ENCODE peak calls at places on chromosomes 5 and 9, in four cellular contexts. J is SK-N-SH; O is CD4-positive, CD25-positive, alpha-beta regulatory T cell; Q is right cardiac atrium. T is an unnamed sample.

GRCh38 chr5:53601570-53601969 is 41.1 kb downstream of the NDUFS4 start:
- DNase-seq in J (no peak), O (no peak), Q (no peak), T (no peak)

GRCh38 chr5:66653380-66653779 is 57.2 kb downstream of the MAST4 start:
- DNase-seq in Q (no peak), O (no peak), J (no peak), T (no peak)

GRCh38 chr5:54301852-54302251 is 8.5 kb downstream of the ARL15 start:
- DNase-seq in J (no peak), Q (no peak), O (no peak), T (no peak)

GRCh38 chr5:7391215-7391614 is 4.7 kb upstream of the ADCY2 start:
- DNase-seq in O (no peak), Q (no peak), J (no peak), T (no peak)

GRCh38 chr5:36202521-36202961 is 39.2 kb downstream of the NADK2 start:
- DNase-seq in Q (no peak), J (no peak), O (no peak), T (no peak)

GRCh38 chr5:55154893-55155292 is 5.1 kb upstream of the GPX8 start:
- DNase-seq in J (no peak), O (no peak), Q (no peak), T (no peak)

GRCh38 chr5:139669681-139670368 is 21.7 kb downstream of the CXXC5 start:
- DNase-seq in Q (peak; percentile 82), O (peak; percentile 30), J (peak; percentile 86), T (no peak)

GRCh38 chr5:20678814-20679298 is 690.9 kb upstream of the CDH18 start:
- DNase-seq in Q (peak; percentile 14), J (no peak), O (no peak), T (no peak)

GRCh38 chr9:100167912-100168775 is 69.1 kb downstream of the INVS start:
- DNase-seq in O (no peak), J (no peak), Q (no peak), T (no peak)

GRCh38 chr9:93391898-93392297 is 59.6 kb upstream of the FAM120A start:
- DNase-seq in J (no peak), Q (no peak), O (no peak), T (no peak)

GRCh38 chr9:106758911-106759310 is 104.1 kb upstream of the ZNF462 start:
- DNase-seq in J (no peak), Q (no peak), O (no peak), T (no peak)

GRCh38 chr5:81297531-81297930 is 3.9 kb upstream of the ZCCHC9 start:
- DNase-seq in J (no peak), O (no peak), Q (no peak), T (no peak)

GRCh38 chr5:159094745-159095144 is 5.0 kb downstream of the EBF1 start:
- DNase-seq in J (peak; percentile 57), Q (peak; percentile 91), O (peak; percentile 44), T (no peak)

GRCh38 chr9:138075961-138076649 is 198.5 kb downstream of the CACNA1B start:
- DNase-seq in Q (no peak), J (peak; percentile 6), O (no peak), T (no peak)

GRCh38 chr9:82052081-82052480 is 63.5 kb downstream of the SPATA31D1 start:
- DNase-seq in J (no peak), O (no peak), Q (no peak), T (no peak)

GRCh38 chr5:72451771-72452505 is 55.3 kb downstream of the ZNF366 start:
- DNase-seq in J (peak; percentile 41), Q (peak; percentile 89), O (no peak), T (no peak)

GRCh38 chr9:133787749-133788015 is 49.5 kb upstream of the SARDH start:
- DNase-seq in J (peak; percentile 77), O (no peak), Q (peak; percentile 80), T (no peak)

GRCh38 chr5:69493235-69493925 is 790 bp downstream of the OCLN start:
- DNase-seq in Q (peak; percentile 65), O (no peak), J (peak; percentile 74), T (no peak)

GRCh38 chr5:133449181-133449580 is 163.2 kb downstream of the FSTL4 start:
- DNase-seq in O (no peak), Q (no peak), J (no peak), T (no peak)

GRCh38 chr5:90558344-90559192 is at the start of gene ADGRV1:
- DNase-seq in J (peak; percentile 96), O (no peak), Q (peak; percentile 64), T (no peak)

GRCh38 chr5:179858586-179859427 is at the start of gene MRNIP:
- DNase-seq in Q (peak; percentile 100), O (peak; percentile 85), J (peak; percentile 97), T (peak; percentile 84)

GRCh38 chr5:172920447-172920849 is 38.8 kb upstream of the RPL26L1 start:
- DNase-seq in J (no peak), O (no peak), Q (no peak), T (no peak)

GRCh38 chr9:84807870-84808385 is 138.4 kb downstream of the NTRK2 start:
- DNase-seq in O (no peak), J (no peak), Q (no peak), T (no peak)

GRCh38 chr9:86660146-86660545 is 287.2 kb downstream of the GAS1 start:
- DNase-seq in O (no peak), Q (no peak), J (no peak), T (no peak)

GRCh38 chr5:139416651-139417050 is 12.8 kb upstream of the SPATA24 start:
- DNase-seq in J (no peak), O (no peak), Q (no peak), T (no peak)

GRCh38 chr5:173963867-173964429 is 25.0 kb upstream of the C5orf47 start:
- DNase-seq in Q (no peak), J (peak; percentile 83), O (no peak), T (peak; percentile 45)

GRCh38 chr9:134418986-134419683 is 92.9 kb downstream of the RXRA start:
- DNase-seq in Q (no peak), J (no peak), O (no peak), T (no peak)

GRCh38 chr5:10140195-10140973 is 109.3 kb downstream of the ATPSCKMT start:
- DNase-seq in J (peak; percentile 30), Q (peak; percentile 56), O (no peak), T (no peak)

GRCh38 chr5:139399501-139400121 is 4.3 kb downstream of the SPATA24 start:
- DNase-seq in J (no peak), O (no peak), Q (no peak), T (no peak)

GRCh38 chr5:124921694-124922093 is 175.3 kb upstream of the ZNF608 start:
- DNase-seq in O (no peak), Q (no peak), J (no peak), T (no peak)

GRCh38 chr5:124923131-124923530 is 176.7 kb upstream of the ZNF608 start:
- DNase-seq in J (no peak), O (no peak), Q (no peak), T (no peak)

GRCh38 chr5:124920909-124921666 is 174.6 kb upstream of the ZNF608 start:
- DNase-seq in Q (no peak), J (no peak), O (no peak), T (no peak)

GRCh38 chr5:124924729-124925128 is 178.3 kb upstream of the ZNF608 start:
- DNase-seq in J (no peak), Q (no peak), O (no peak), T (no peak)

GRCh38 chr5:124922255-124922975 is 176.0 kb upstream of the ZNF608 start:
- DNase-seq in Q (no peak), J (no peak), O (no peak), T (no peak)
- H3K4me3 ChIP-seq in Q (no peak overlapping the region), J (no peak overlapping the region), O (no peak overlapping the region), T (no peak overlapping the region)

GRCh38 chr9:70046274-70047070 is 2.8 kb downstream of the MAMDC2 start:
- DNase-seq in Q (peak; percentile 60), O (no peak), J (no peak), T (no peak)
- H3K4me1 ChIP-seq in Q (peaks cover 11% of the 10 kb centered on the region), O (no peaks in the 10 kb centered on the region), J (peaks cover 9% of the 10 kb centered on the region), T (no peaks in the 10 kb centered on the region)

GRCh38 chr5:157745041-157745456 is 1.5 kb downstream of the LSM11 start:
- DNase-seq in Q (no peak), O (no peak), J (peak; percentile 62), T (no peak)
- H3K4me3 ChIP-seq in Q (no peak overlapping the region), O (peak overlapping the region; percentile 65), J (peak overlapping the region; percentile 76), T (no peak overlapping the region)

DNA sequence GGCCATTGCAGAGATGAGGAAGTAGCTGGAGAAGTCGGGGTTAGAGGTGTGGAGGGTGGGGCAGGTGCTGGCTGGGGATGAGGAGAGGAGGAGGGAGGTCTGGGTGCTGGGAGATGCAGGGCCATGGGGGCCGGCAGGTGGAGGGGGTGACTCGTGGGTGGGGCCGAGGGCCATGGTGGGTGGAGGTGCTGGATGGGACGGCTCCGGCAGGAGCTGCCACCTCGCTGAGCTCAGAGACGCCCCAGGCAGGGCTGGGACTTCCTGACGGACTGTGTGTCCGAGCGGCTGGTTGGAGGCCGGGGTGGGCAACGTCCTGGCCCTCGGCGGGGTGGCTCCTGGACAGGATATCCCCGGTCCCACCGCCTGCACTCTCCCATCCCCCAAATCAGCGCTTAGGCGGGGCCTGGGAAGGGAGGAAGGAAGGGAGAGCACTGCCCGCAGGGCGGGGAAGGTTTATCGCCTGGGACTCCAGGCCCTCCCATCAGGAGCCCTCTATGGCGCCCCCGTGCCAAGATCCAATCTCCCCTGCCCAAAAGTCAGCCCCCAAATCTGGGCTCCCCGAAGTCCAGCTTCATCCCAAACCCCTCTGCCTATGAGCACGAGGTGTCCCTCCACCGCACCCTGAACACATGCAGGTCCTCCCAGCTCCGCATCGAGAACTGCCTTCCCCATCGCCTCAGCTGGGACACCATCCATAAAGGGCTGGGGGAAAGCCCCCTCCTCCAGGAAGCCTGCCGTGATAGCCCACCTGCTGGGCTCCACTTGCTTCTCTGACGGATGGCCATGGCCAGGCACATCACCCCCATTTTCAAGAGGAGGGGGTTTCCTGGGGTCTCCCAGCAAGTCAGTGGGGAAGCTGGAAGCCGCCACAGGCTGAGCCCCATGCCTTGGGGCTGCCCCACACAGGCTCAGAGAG is 58.3 kb upstream of the NOTCH1 start:
- DNase-seq in J (no peak), O (no peak), Q (peak; percentile 83), T (no peak)
- H3K4me1 ChIP-seq in J (peaks cover 9% of the 10 kb centered on the region), O (no peaks in the 10 kb centered on the region), Q (no peaks in the 10 kb centered on the region), T (no peaks in the 10 kb centered on the region)

GRCh38 chr5:150642991-150643710 is 2.7 kb downstream of the SYNPO start:
- DNase-seq in Q (no peak), J (no peak), O (no peak), T (no peak)

GRCh38 chr5:150644058-150644457 is 3.6 kb downstream of the SYNPO start:
- DNase-seq in Q (no peak), J (no peak), O (no peak), T (no peak)

GRCh38 chr5:150641826-150642566 is 1.5 kb downstream of the SYNPO start:
- DNase-seq in O (no peak), J (no peak), Q (no peak), T (no peak)

GRCh38 chr5:150641006-150641570 is 628 bp downstream of the SYNPO start:
- DNase-seq in J (no peak), O (no peak), Q (peak; percentile 83), T (no peak)

GRCh38 chr5:150642567-150642927 is 2.1 kb downstream of the SYNPO start:
- DNase-seq in O (no peak), J (no peak), Q (peak; percentile 88), T (no peak)
- H3K4me3 ChIP-seq in O (no peak overlapping the region), J (peak overlapping the region; percentile 57), Q (peak overlapping the region; percentile 54), T (no peak overlapping the region)

GRCh38 chr9:13445123-13445522 is 165.6 kb upstream of the MPDZ start:
- DNase-seq in Q (peak; percentile 37), J (no peak), O (no peak), T (no peak)
- H3K4me1 ChIP-seq in Q (no peaks in the 10 kb centered on the region), J (no peaks in the 10 kb centered on the region), O (no peaks in the 10 kb centered on the region), T (no peaks in the 10 kb centered on the region)

T was measured in CD4-positive, alpha-beta memory T cell.